ENCODE peak calls at places on chromosomes 16 and 17, in four cellular contexts. One of them, this sample, is unnamed.

GRCh38 chr17:57206928-57207327 is 49.4 kb upstream of the MSI2 start:
- DNase-seq in HEK293T: no peak
- DNase-seq in HepG2: no peak
- DNase-seq in WTC11: no peak
- DNase-seq in this sample: no peak

GRCh38 chr16:8946544-8946943 is 17.2 kb downstream of the USP7 start:
- DNase-seq in HepG2: no peak
- DNase-seq in HEK293T: no peak
- DNase-seq in WTC11: no peak
- DNase-seq in this sample: no peak

GRCh38 chr17:42809250-42809649 is 10.6 kb downstream of the CNTD1 start:
- DNase-seq in WTC11: no peak
- DNase-seq in HepG2: no peak
- DNase-seq in HEK293T: no peak
- DNase-seq in this sample: no peak

GRCh38 chr17:57211543-57211942 is 44.8 kb upstream of the MSI2 start:
- DNase-seq in WTC11: no peak
- DNase-seq in HepG2: peak
- DNase-seq in HEK293T: no peak
- DNase-seq in this sample: no peak

GRCh38 chr17:66260265-66260664 is 31.1 kb upstream of the APOH start:
- DNase-seq in HEK293T: no peak
- DNase-seq in HepG2: no peak
- DNase-seq in WTC11: no peak
- DNase-seq in this sample: no peak

GRCh38 chr17:48103379-48103715 is 2.1 kb upstream of the CBX1 start:
- DNase-seq in WTC11: no peak
- DNase-seq in HEK293T: no peak
- DNase-seq in HepG2: no peak
- DNase-seq in this sample: no peak

GRCh38 chr17:56173958-56174357 is 20.7 kb downstream of the ANKFN1 start:
- DNase-seq in HEK293T: no peak
- DNase-seq in HepG2: no peak
- DNase-seq in WTC11: no peak
- DNase-seq in this sample: no peak

GRCh38 chr17:9821921-9822320 is at the start of gene GSG1L2:
- DNase-seq in WTC11: no peak
- DNase-seq in HEK293T: no peak
- DNase-seq in HepG2: no peak
- DNase-seq in this sample: no peak

GRCh38 chr17:34378664-34379101 is 15.7 kb upstream of the CCL1 start:
- DNase-seq in WTC11: no peak
- DNase-seq in HepG2: no peak
- DNase-seq in HEK293T: no peak
- DNase-seq in this sample: peak

GRCh38 chr17:27513849-27514248 is 57.6 kb downstream of the KSR1 start:
- DNase-seq in HEK293T: no peak
- DNase-seq in WTC11: no peak
- DNase-seq in HepG2: no peak
- DNase-seq in this sample: no peak

GRCh38 chr17:77869665-77870132 is 88.8 kb upstream of the TNRC6C start:
- DNase-seq in HEK293T: no peak
- DNase-seq in WTC11: no peak
- DNase-seq in HepG2: no peak
- DNase-seq in this sample: no peak

GRCh38 chr17:34098712-34099111 is 156.4 kb upstream of the CCL2 start:
- DNase-seq in HEK293T: no peak
- DNase-seq in WTC11: no peak
- DNase-seq in HepG2: no peak
- DNase-seq in this sample: no peak

GRCh38 chr17:74239169-74239568 is 25.8 kb downstream of the TTYH2 start:
- DNase-seq in WTC11: no peak
- DNase-seq in HEK293T: no peak
- DNase-seq in HepG2: no peak
- DNase-seq in this sample: no peak

GRCh38 chr16:27291106-27291505 is 22.5 kb upstream of the NSMCE1 start:
- DNase-seq in HEK293T: no peak
- DNase-seq in WTC11: no peak
- DNase-seq in HepG2: no peak
- DNase-seq in this sample: no peak

GRCh38 chr17:49819118-49819517 is 28.8 kb downstream of the TAC4 start:
- DNase-seq in HEK293T: no peak
- DNase-seq in HepG2: no peak
- DNase-seq in WTC11: no peak
- DNase-seq in this sample: no peak

GRCh38 chr16:50771366-50771765 is 29.5 kb downstream of the CYLD start:
- DNase-seq in WTC11: no peak
- DNase-seq in HEK293T: no peak
- DNase-seq in HepG2: no peak
- DNase-seq in this sample: no peak

GRCh38 chr17:3033741-3034577 is 29.4 kb downstream of the OR1D5 start:
- DNase-seq in HepG2: no peak
- DNase-seq in WTC11: no peak
- DNase-seq in HEK293T: no peak
- DNase-seq in this sample: no peak

GRCh38 chr17:68794636-68795503 is 160.3 kb downstream of the ABCA8 start:
- DNase-seq in HEK293T: no peak
- DNase-seq in HepG2: peak
- DNase-seq in WTC11: no peak
- DNase-seq in this sample: peak

GRCh38 chr17:35898283-35899070 is 18.3 kb upstream of the CCL5 start:
- DNase-seq in WTC11: no peak
- DNase-seq in HEK293T: no peak
- DNase-seq in HepG2: no peak
- DNase-seq in this sample: no peak
- TF ChIP-seq ELF4 in WTC11: no peak
- TF ChIP-seq ELF4 in HEK293T: no peak
- TF ChIP-seq ELF4 in HepG2: no peak
- TF ChIP-seq ELF4 in this sample: no peak

DNA sequence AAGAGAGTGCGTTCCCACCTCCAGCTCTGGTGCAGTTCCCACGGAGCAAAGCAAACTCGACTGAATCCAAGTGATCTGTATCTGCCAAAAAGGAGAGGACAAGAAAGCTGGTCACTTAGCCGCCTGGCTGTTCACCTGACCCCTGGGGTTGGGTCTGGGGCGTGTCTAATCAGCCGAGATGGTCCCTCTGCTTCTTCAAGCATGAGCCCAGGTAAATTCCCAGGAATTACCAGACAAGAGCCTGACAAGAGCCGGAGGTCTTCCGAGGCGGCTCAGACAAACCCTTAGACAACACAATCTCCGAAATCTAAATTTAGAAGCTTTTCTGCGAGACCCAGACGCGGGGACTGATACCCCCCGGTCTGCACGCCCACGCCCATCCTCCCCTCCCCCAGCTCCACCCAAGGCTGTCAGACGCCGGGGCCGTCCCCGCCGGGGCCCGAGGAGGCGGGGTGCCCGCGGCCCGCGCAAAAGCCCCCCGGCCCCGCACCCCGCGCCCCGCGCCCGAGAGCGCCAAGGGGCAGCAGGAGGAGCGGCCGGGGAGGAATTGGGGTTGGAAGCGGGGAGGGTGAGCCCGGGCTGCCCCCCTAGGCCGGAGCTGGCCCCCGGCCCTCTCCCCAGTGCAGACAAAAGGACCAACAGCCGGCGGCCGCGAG is 661 bp downstream of the ZNF821 start:
- DNase-seq in WTC11: peak
- DNase-seq in HepG2: no peak
- DNase-seq in HEK293T: peak
- DNase-seq in this sample: peak
- TF ChIP-seq ELF4 in WTC11: no peak
- TF ChIP-seq ELF4 in HepG2: no peak
- TF ChIP-seq ELF4 in HEK293T: no peak
- TF ChIP-seq ELF4 in this sample: no peak

GRCh38 chr16:6929868-6930267 is 402.8 kb upstream of the RBFOX1 start:
- DNase-seq in WTC11: no peak
- DNase-seq in HepG2: no peak
- DNase-seq in HEK293T: no peak
- DNase-seq in this sample: no peak

GRCh38 chr16:6937641-6938040 is 395.0 kb upstream of the RBFOX1 start:
- DNase-seq in HepG2: no peak
- DNase-seq in WTC11: no peak
- DNase-seq in HEK293T: no peak
- DNase-seq in this sample: no peak

GRCh38 chr16:6932871-6933390 is 399.7 kb upstream of the RBFOX1 start:
- DNase-seq in WTC11: no peak
- DNase-seq in HEK293T: no peak
- DNase-seq in HepG2: no peak
- DNase-seq in this sample: no peak
- TF ChIP-seq ELF4 in WTC11: no peak
- TF ChIP-seq ELF4 in HEK293T: no peak
- TF ChIP-seq ELF4 in HepG2: no peak
- TF ChIP-seq ELF4 in this sample: no peak

GRCh38 chr17:80657561-80657960 is 112.9 kb downstream of the RPTOR start:
- DNase-seq in WTC11: no peak
- DNase-seq in HEK293T: no peak
- DNase-seq in HepG2: no peak
- DNase-seq in this sample: no peak

GRCh38 chr17:80658821-80659220 is 114.2 kb downstream of the RPTOR start:
- DNase-seq in WTC11: no peak
- DNase-seq in HepG2: no peak
- DNase-seq in HEK293T: no peak
- DNase-seq in this sample: no peak

GRCh38 chr17:80660527-80661198 is 116.0 kb downstream of the RPTOR start:
- DNase-seq in HepG2: no peak
- DNase-seq in WTC11: no peak
- DNase-seq in HEK293T: no peak
- DNase-seq in this sample: peak

GRCh38 chr17:80662557-80662956 is 117.9 kb downstream of the RPTOR start:
- DNase-seq in HEK293T: no peak
- DNase-seq in WTC11: no peak
- DNase-seq in HepG2: no peak
- DNase-seq in this sample: no peak

GRCh38 chr17:80659651-80660050 is 115.0 kb downstream of the RPTOR start:
- DNase-seq in WTC11: no peak
- DNase-seq in HEK293T: no peak
- DNase-seq in HepG2: no peak
- DNase-seq in this sample: no peak
- TF ChIP-seq ELF4 in WTC11: no peak
- TF ChIP-seq ELF4 in HEK293T: no peak
- TF ChIP-seq ELF4 in HepG2: no peak
- TF ChIP-seq ELF4 in this sample: no peak

GRCh38 chr17:61393904-61394629 is 5.6 kb upstream of the TBX2 start:
- DNase-seq in HepG2: peak
- DNase-seq in HEK293T: no peak
- DNase-seq in WTC11: no peak
- DNase-seq in this sample: peak
- TF ChIP-seq ELF4 in HepG2: no peak
- TF ChIP-seq ELF4 in HEK293T: no peak
- TF ChIP-seq ELF4 in WTC11: no peak
- TF ChIP-seq ELF4 in this sample: no peak

This sample was measured in K562.